ENCODE peak calls at places on chromosomes 3 and 15, in four cellular contexts. One of them, this sample, is unnamed.

GRCh38 chr3:153180860-153181372 is 18.9 kb downstream of the RAP2B start:
- DNase-seq in WTC11: no peak
- DNase-seq in T-helper 2 cell: no peak
- DNase-seq in uterus: no peak
- DNase-seq in this sample: no peak

GRCh38 chr3:49465269-49466034 is 4.6 kb upstream of the DAG1 start:
- DNase-seq in WTC11: no peak
- DNase-seq in T-helper 2 cell: no peak
- DNase-seq in uterus: no peak
- DNase-seq in this sample: no peak

GRCh38 chr3:161072076-161072697 is 33.0 kb downstream of the B3GALNT1 start:
- DNase-seq in WTC11: no peak
- DNase-seq in T-helper 2 cell: no peak
- DNase-seq in uterus: no peak
- DNase-seq in this sample: no peak

GRCh38 chr3:185846041-185846440 is 21.2 kb upstream of the IGF2BP2 start:
- DNase-seq in WTC11: no peak
- DNase-seq in T-helper 2 cell: no peak
- DNase-seq in uterus: no peak
- DNase-seq in this sample: no peak

GRCh38 chr15:37109952-37110630 is 9.7 kb upstream of the MEIS2 start:
- DNase-seq in WTC11: peak
- DNase-seq in T-helper 2 cell: no peak
- DNase-seq in uterus: peak
- DNase-seq in this sample: no peak

GRCh38 chr3:188348445-188349244 is 194.7 kb downstream of the LPP start:
- DNase-seq in WTC11: no peak
- DNase-seq in T-helper 2 cell: no peak
- DNase-seq in uterus: peak
- DNase-seq in this sample: peak

GRCh38 chr3:47791193-47791855 is 9.6 kb upstream of the SMARCC1 start:
- DNase-seq in WTC11: no peak
- DNase-seq in T-helper 2 cell: no peak
- DNase-seq in uterus: no peak
- DNase-seq in this sample: no peak

GRCh38 chr3:151877269-151877668 is 3.8 kb downstream of the SUCNR1 start:
- DNase-seq in WTC11: no peak
- DNase-seq in T-helper 2 cell: no peak
- DNase-seq in uterus: no peak
- DNase-seq in this sample: no peak

GRCh38 chr15:85475317-85475701 is 94.9 kb downstream of the AKAP13 start:
- DNase-seq in WTC11: no peak
- DNase-seq in T-helper 2 cell: no peak
- DNase-seq in uterus: no peak
- DNase-seq in this sample: no peak

GRCh38 chr3:141076821-141077571 is 25.8 kb downstream of the SPSB4 start:
- DNase-seq in WTC11: peak
- DNase-seq in T-helper 2 cell: no peak
- DNase-seq in uterus: peak
- DNase-seq in this sample: peak

GRCh38 chr3:118554148-118554819 is 480.4 kb downstream of the IGSF11 start:
- DNase-seq in WTC11: no peak
- DNase-seq in T-helper 2 cell: no peak
- DNase-seq in uterus: no peak
- DNase-seq in this sample: no peak

GRCh38 chr3:50649451-50649931 is 25.2 kb upstream of the DOCK3 start:
- DNase-seq in WTC11: no peak
- DNase-seq in T-helper 2 cell: no peak
- DNase-seq in uterus: no peak
- DNase-seq in this sample: no peak

GRCh38 chr3:66800941-66801545 is 197.1 kb upstream of the KBTBD8 start:
- DNase-seq in WTC11: no peak
- DNase-seq in T-helper 2 cell: no peak
- DNase-seq in uterus: no peak
- DNase-seq in this sample: no peak

GRCh38 chr15:48962662-48963523 is 826 bp downstream of the SHC4 start:
- DNase-seq in WTC11: peak
- DNase-seq in T-helper 2 cell: no peak
- DNase-seq in uterus: peak
- DNase-seq in this sample: peak